ENCODE peak calls at places on chromosomes 16 and 17, in five cellular contexts. One of them, this sample, is unnamed.

GRCh38 chr16:66003196-66003595 is 363.3 kb upstream of the CDH5 start:
- DNase-seq in stimulated activated CD8-positive, alpha-beta memory T cell treated with anti-CD3 and anti-CD28 coated beads, Interleukin-12 subunit alpha, Interleukin-12 subunit beta, amount 100 ng/mL, for 4 hours: no peak
- DNase-seq in stimulated activated CD4-positive, alpha-beta T cell treated with anti-CD3 and anti-CD28 coated beads, Interleukin-2, amount 100 ng/mL, for 48 hours: no peak
- DNase-seq in central memory CD4-positive, alpha-beta T cell: no peak
- DNase-seq in left ventricle myocardium inferior: no peak
- DNase-seq in this sample: peak; percentile 7

GRCh38 chr16:78630102-78630501 is 530.6 kb downstream of the WWOX start:
- DNase-seq in stimulated activated CD8-positive, alpha-beta memory T cell treated with anti-CD3 and anti-CD28 coated beads, Interleukin-12 subunit alpha, Interleukin-12 subunit beta, amount 100 ng/mL, for 4 hours: no peak
- DNase-seq in stimulated activated CD4-positive, alpha-beta T cell treated with anti-CD3 and anti-CD28 coated beads, Interleukin-2, amount 100 ng/mL, for 48 hours: no peak
- DNase-seq in central memory CD4-positive, alpha-beta T cell: no peak
- DNase-seq in left ventricle myocardium inferior: no peak
- DNase-seq in this sample: no peak

GRCh38 chr17:58534331-58534730 is 19.9 kb upstream of the MTMR4 start:
- DNase-seq in stimulated activated CD8-positive, alpha-beta memory T cell treated with anti-CD3 and anti-CD28 coated beads, Interleukin-12 subunit alpha, Interleukin-12 subunit beta, amount 100 ng/mL, for 4 hours: no peak
- DNase-seq in stimulated activated CD4-positive, alpha-beta T cell treated with anti-CD3 and anti-CD28 coated beads, Interleukin-2, amount 100 ng/mL, for 48 hours: no peak
- DNase-seq in central memory CD4-positive, alpha-beta T cell: no peak
- DNase-seq in left ventricle myocardium inferior: no peak
- DNase-seq in this sample: no peak

GRCh38 chr17:74532115-74532514 is 840 bp upstream of the CD300LB start:
- DNase-seq in stimulated activated CD8-positive, alpha-beta memory T cell treated with anti-CD3 and anti-CD28 coated beads, Interleukin-12 subunit alpha, Interleukin-12 subunit beta, amount 100 ng/mL, for 4 hours: no peak
- DNase-seq in stimulated activated CD4-positive, alpha-beta T cell treated with anti-CD3 and anti-CD28 coated beads, Interleukin-2, amount 100 ng/mL, for 48 hours: no peak
- DNase-seq in central memory CD4-positive, alpha-beta T cell: no peak
- DNase-seq in left ventricle myocardium inferior: peak; percentile 41
- DNase-seq in this sample: no peak

GRCh38 chr17:16304832-16305231 is 48.4 kb downstream of the CENPV start:
- DNase-seq in stimulated activated CD8-positive, alpha-beta memory T cell treated with anti-CD3 and anti-CD28 coated beads, Interleukin-12 subunit alpha, Interleukin-12 subunit beta, amount 100 ng/mL, for 4 hours: no peak
- DNase-seq in stimulated activated CD4-positive, alpha-beta T cell treated with anti-CD3 and anti-CD28 coated beads, Interleukin-2, amount 100 ng/mL, for 48 hours: no peak
- DNase-seq in central memory CD4-positive, alpha-beta T cell: no peak
- DNase-seq in left ventricle myocardium inferior: no peak
- DNase-seq in this sample: peak; percentile 55

GRCh38 chr17:27939489-27940465 is 46.6 kb upstream of the LYRM9 start:
- DNase-seq in stimulated activated CD8-positive, alpha-beta memory T cell treated with anti-CD3 and anti-CD28 coated beads, Interleukin-12 subunit alpha, Interleukin-12 subunit beta, amount 100 ng/mL, for 4 hours: no peak
- DNase-seq in stimulated activated CD4-positive, alpha-beta T cell treated with anti-CD3 and anti-CD28 coated beads, Interleukin-2, amount 100 ng/mL, for 48 hours: no peak
- DNase-seq in central memory CD4-positive, alpha-beta T cell: no peak
- DNase-seq in left ventricle myocardium inferior: no peak
- DNase-seq in this sample: no peak

GRCh38 chr17:13429201-13429600 is 172.5 kb downstream of the HS3ST3A1 start:
- DNase-seq in stimulated activated CD8-positive, alpha-beta memory T cell treated with anti-CD3 and anti-CD28 coated beads, Interleukin-12 subunit alpha, Interleukin-12 subunit beta, amount 100 ng/mL, for 4 hours: no peak
- DNase-seq in stimulated activated CD4-positive, alpha-beta T cell treated with anti-CD3 and anti-CD28 coated beads, Interleukin-2, amount 100 ng/mL, for 48 hours: no peak
- DNase-seq in central memory CD4-positive, alpha-beta T cell: no peak
- DNase-seq in left ventricle myocardium inferior: no peak
- DNase-seq in this sample: peak; percentile 57

GRCh38 chr16:31064882-31065461 is 9.1 kb downstream of the ZNF668 start:
- DNase-seq in stimulated activated CD8-positive, alpha-beta memory T cell treated with anti-CD3 and anti-CD28 coated beads, Interleukin-12 subunit alpha, Interleukin-12 subunit beta, amount 100 ng/mL, for 4 hours: no peak
- DNase-seq in stimulated activated CD4-positive, alpha-beta T cell treated with anti-CD3 and anti-CD28 coated beads, Interleukin-2, amount 100 ng/mL, for 48 hours: no peak
- DNase-seq in central memory CD4-positive, alpha-beta T cell: no peak
- DNase-seq in left ventricle myocardium inferior: peak; percentile 68
- DNase-seq in this sample: peak; percentile 62

GRCh38 chr16:29313559-29313887 is 93.0 kb downstream of the NPIPB11 start:
- DNase-seq in stimulated activated CD8-positive, alpha-beta memory T cell treated with anti-CD3 and anti-CD28 coated beads, Interleukin-12 subunit alpha, Interleukin-12 subunit beta, amount 100 ng/mL, for 4 hours: no peak
- DNase-seq in stimulated activated CD4-positive, alpha-beta T cell treated with anti-CD3 and anti-CD28 coated beads, Interleukin-2, amount 100 ng/mL, for 48 hours: no peak
- DNase-seq in central memory CD4-positive, alpha-beta T cell: no peak
- DNase-seq in left ventricle myocardium inferior: no peak
- DNase-seq in this sample: no peak

GRCh38 chr17:49501496-49501895 is 6.4 kb downstream of the NGFR start:
- DNase-seq in stimulated activated CD8-positive, alpha-beta memory T cell treated with anti-CD3 and anti-CD28 coated beads, Interleukin-12 subunit alpha, Interleukin-12 subunit beta, amount 100 ng/mL, for 4 hours: no peak
- DNase-seq in stimulated activated CD4-positive, alpha-beta T cell treated with anti-CD3 and anti-CD28 coated beads, Interleukin-2, amount 100 ng/mL, for 48 hours: no peak
- DNase-seq in central memory CD4-positive, alpha-beta T cell: no peak
- DNase-seq in left ventricle myocardium inferior: no peak
- DNase-seq in this sample: no peak

GRCh38 chr17:78933959-78934568 is 8.9 kb upstream of the TIMP2 start:
- DNase-seq in stimulated activated CD8-positive, alpha-beta memory T cell treated with anti-CD3 and anti-CD28 coated beads, Interleukin-12 subunit alpha, Interleukin-12 subunit beta, amount 100 ng/mL, for 4 hours: no peak
- DNase-seq in stimulated activated CD4-positive, alpha-beta T cell treated with anti-CD3 and anti-CD28 coated beads, Interleukin-2, amount 100 ng/mL, for 48 hours: no peak
- DNase-seq in central memory CD4-positive, alpha-beta T cell: no peak
- DNase-seq in left ventricle myocardium inferior: peak; percentile 95
- DNase-seq in this sample: peak; percentile 93

This sample was measured in hepatocyte.